ENCODE peak calls at places on chromosomes 2 and 18, in eight cellular contexts. I is ovary, J is heart left ventricle, P is Peyer's patch, Y is upper lobe of right lung, T is body of pancreas, L is GM12864, Q is suprapubic skin. D is an unnamed sample.

GRCh38 chr18:67265464-67266245 is 250.9 kb downstream of the DSEL start:
- DNase-seq in T (no peak), I (no peak), P (no peak), Y (no peak), J (no peak), Q (no peak), L (no peak), D (peak)

GRCh38 chr2:127625146-127625943 is 20.6 kb upstream of the GPR17 start:
- DNase-seq in I (no peak), J (peak), Q (peak), L (no peak), Y (peak), T (no peak), P (peak), D (no peak)

GRCh38 chr18:54150226-54150625 is 74.2 kb downstream of the MBD2 start:
- DNase-seq in Y (no peak), T (no peak), J (no peak), I (no peak), L (no peak), P (no peak), Q (no peak), D (no peak)

GRCh38 chr2:237692601-237693079 is 65.3 kb downstream of the LRRFIP1 start:
- DNase-seq in I (peak), P (peak), T (peak), Y (peak), L (no peak), Q (peak), J (no peak), D (no peak)

GRCh38 chr2:9462872-9463697 is 11.3 kb upstream of the IAH1 start:
- DNase-seq in L (no peak), Q (no peak), P (no peak), Y (no peak), T (no peak), J (no peak), I (no peak), D (no peak)

GRCh38 chr2:61029533-61029932 is 11.5 kb upstream of the PUS10 start:
- DNase-seq in T (no peak), L (no peak), J (no peak), Y (no peak), I (no peak), P (no peak), Q (no peak), D (no peak)

GRCh38 chr2:3179208-3179607 is 198.4 kb downstream of the EIPR1 start:
- DNase-seq in T (no peak), I (no peak), L (no peak), Y (no peak), P (no peak), J (no peak), Q (no peak), D (no peak)

GRCh38 chr2:224217233-224217961 is 178.3 kb upstream of the SERPINE2 start:
- DNase-seq in T (no peak), L (no peak), J (peak), I (no peak), Q (no peak), Y (no peak), P (no peak), D (no peak)

GRCh38 chr2:1728821-1729220 is 15.5 kb downstream of the PXDN start:
- DNase-seq in T (no peak), J (no peak), L (no peak), P (no peak), Y (peak), I (peak), Q (peak), D (no peak)

GRCh38 chr2:19035238-19035637 is 323.2 kb downstream of the OSR1 start:
- DNase-seq in J (peak), Q (no peak), T (no peak), P (no peak), Y (no peak), I (peak), L (no peak), D (no peak)

GRCh38 chr18:52499646-52500045 is 159.6 kb downstream of the DCC start:
- DNase-seq in Y (no peak), T (no peak), P (no peak), J (no peak), L (no peak), I (no peak), Q (no peak), D (no peak)

GRCh38 chr2:172109670-172110421 is 7.1 kb upstream of the DLX2 start:
- DNase-seq in Y (no peak), P (peak), Q (no peak), I (peak), T (no peak), L (no peak), J (no peak), D (no peak)

GRCh38 chr18:45222200-45222599 is 393.1 kb upstream of the SLC14A2 start:
- DNase-seq in J (no peak), P (no peak), T (no peak), Q (no peak), L (no peak), I (no peak), Y (no peak), D (no peak)

GRCh38 chr2:165594935-165595255 is 125.4 kb downstream of the CSRNP3 start:
- DNase-seq in Y (no peak), Q (no peak), J (no peak), L (peak), P (no peak), I (no peak), T (no peak), D (no peak)

GRCh38 chr2:188787002-188787660 is 187.0 kb upstream of the COL3A1 start:
- DNase-seq in P (no peak), L (no peak), I (no peak), Q (no peak), J (no peak), Y (no peak), T (no peak), D (peak)

GRCh38 chr2:86221066-86221684 is 21.9 kb downstream of the MRPL35 start:
- DNase-seq in Y (no peak), T (peak), Q (no peak), J (no peak), I (peak), L (peak), P (no peak), D (no peak)

GRCh38 chr2:241822264-241822623 is 13.3 kb downstream of the NEU4 start:
- DNase-seq in Q (peak), L (no peak), J (no peak), I (no peak), Y (no peak), P (no peak), T (no peak), D (no peak)

GRCh38 chr2:29489568-29489967 is 374.4 kb downstream of the CLIP4 start:
- DNase-seq in P (no peak), Q (no peak), Y (no peak), J (no peak), T (no peak), I (no peak), L (no peak), D (no peak)

GRCh38 chr2:77579076-77579769 is 57.0 kb upstream of the LRRTM4 start:
- DNase-seq in Q (no peak), Y (no peak), P (no peak), T (no peak), L (no peak), I (no peak), J (no peak), D (no peak)

GRCh38 chr2:20569464-20570223 is 81.3 kb downstream of the HS1BP3 start:
- DNase-seq in P (peak), Q (no peak), L (no peak), I (no peak), Y (peak), J (no peak), T (no peak), D (no peak)

GRCh38 chr2:145751155-145751554 is 1231.2 kb upstream of the ZEB2 start:
- DNase-seq in Q (no peak), P (no peak), J (no peak), I (no peak), L (no peak), Y (no peak), T (no peak), D (no peak)

GRCh38 chr2:218733615-218734021 is 23.0 kb downstream of the TTLL4 start:
- DNase-seq in I (no peak), L (peak), Y (no peak), T (no peak), P (no peak), J (peak), Q (no peak), D (peak)

GRCh38 chr18:68676913-68677312 is 38.0 kb downstream of the TMX3 start:
- DNase-seq in L (peak), I (no peak), T (no peak), Q (no peak), J (no peak), P (no peak), Y (no peak), D (no peak)

GRCh38 chr2:164664070-164664469 is 42.8 kb upstream of the GRB14 start:
- DNase-seq in T (no peak), P (no peak), I (no peak), L (no peak), J (no peak), Y (no peak), Q (no peak), D (no peak)

GRCh38 chr18:9578306-9578705 is 36.1 kb downstream of the PPP4R1 start:
- DNase-seq in T (no peak), Y (no peak), P (no peak), I (no peak), L (no peak), Q (no peak), J (no peak), D (no peak)

GRCh38 chr2:206230060-206230890 is 44.2 kb upstream of the ZDBF2 start:
- DNase-seq in Q (no peak), P (no peak), I (no peak), L (no peak), Y (no peak), J (no peak), T (no peak), D (no peak)

GRCh38 chr2:36562973-36563532 is 34.9 kb downstream of the FEZ2 start:
- DNase-seq in P (no peak), L (no peak), Y (no peak), I (no peak), T (no peak), Q (no peak), J (no peak), D (no peak)
- H3K4me3 ChIP-seq in P (no peak), L (no peak), Y (no peak), I (no peak), T (no peak), Q (no peak), J (no peak), D (no peak)

GRCh38 chr2:215535726-215536125 is 99.9 kb upstream of the FN1 start:
- DNase-seq in Y (no peak), L (no peak), I (no peak), P (no peak), J (no peak), Q (no peak), T (no peak), D (no peak)
- TF ChIP-seq CTCF in Y (no peak), L (no peak), I (no peak), P (no peak), J (no peak), Q (no peak), T (no peak), D (no peak)

DNA sequence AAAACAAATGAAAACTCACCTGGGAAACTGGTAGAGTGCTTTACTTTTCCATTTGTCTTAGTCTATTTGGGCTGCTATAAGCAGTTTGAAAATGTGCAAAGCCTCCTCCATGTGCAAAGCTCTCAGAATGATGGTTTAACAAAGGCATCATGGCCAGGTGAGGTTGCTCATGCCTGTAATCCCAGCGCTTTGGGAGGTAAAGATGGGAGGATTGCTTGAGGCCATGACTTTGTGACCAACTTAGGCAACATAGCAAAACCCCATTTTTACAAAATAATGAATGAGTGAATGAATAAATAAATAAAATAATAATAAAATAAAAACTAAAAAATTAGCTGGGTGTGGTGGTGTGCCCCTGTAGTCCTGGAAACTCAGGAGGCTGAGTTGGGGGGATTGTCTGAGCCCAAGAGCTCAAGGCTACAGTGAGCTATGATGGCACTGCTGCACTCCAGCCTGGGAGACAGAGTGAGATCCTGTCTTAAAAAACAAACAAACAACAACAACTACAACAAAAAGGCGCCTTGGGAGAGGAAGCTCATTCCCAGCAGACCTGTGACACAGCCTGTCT is 71.8 kb downstream of the MYCN start:
- DNase-seq in Q (no peak), Y (no peak), L (no peak), P (no peak), I (no peak), T (no peak), J (no peak), D (no peak)
- H3K4me3 ChIP-seq in Q (no peak), Y (no peak), L (no peak), P (no peak), I (no peak), T (no peak), J (no peak), D (no peak)

DNA sequence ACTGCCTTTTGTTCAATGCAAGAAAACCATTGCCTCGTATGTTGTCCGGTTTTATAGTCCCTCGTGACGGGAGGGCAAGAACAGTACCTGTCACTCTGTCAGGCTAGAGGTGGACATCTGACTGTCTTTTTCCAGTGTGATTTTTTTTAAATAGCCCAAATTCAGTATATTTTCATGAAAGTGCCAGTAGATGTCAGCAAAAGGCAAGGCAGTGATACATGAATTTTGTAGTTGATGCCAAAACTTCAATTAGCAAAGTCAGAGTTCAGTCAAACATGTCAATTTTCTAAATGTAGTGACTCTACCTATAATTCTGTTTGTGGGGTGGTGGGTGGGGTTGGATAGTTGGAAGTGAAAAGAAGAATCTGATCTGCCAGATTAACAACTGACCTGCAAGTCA is 296.0 kb upstream of the MC4R start:
- DNase-seq in J (no peak), L (no peak), P (no peak), Y (no peak), T (no peak), I (no peak), Q (no peak), D (no peak)
- TF ChIP-seq CTCF in J (no peak), L (no peak), P (no peak), Y (no peak), T (no peak), I (no peak), Q (no peak), D (peak)

D was measured in AG09309.